ENCODE peak calls at places on chromosomes 7 and 10, in seven cellular contexts. J is colonic mucosa, X is HFF-Myc, Z is heart right ventricle, B is lower lobe of right lung, W is astrocyte of the cerebellum, O is choroid plexus epithelial cell. N is an unnamed sample.
A peak's percentile ranks its signal among the peaks of the same experiment; 100 is the strongest.

GRCh38 chr10:18079665-18080295 is 60.4 kb upstream of the CACNB2 start:
- DNase-seq in X (peak; percentile 10), O (peak; percentile 29), J (no peak), B (no peak), Z (no peak), W (no peak), N (peak; percentile 13)

GRCh38 chr7:123635551-123636359 is 19.9 kb upstream of the LMOD2 start:
- DNase-seq in O (peak; percentile 85), W (peak; percentile 28), B (no peak), Z (no peak), X (no peak), J (no peak), N (peak; percentile 63)

GRCh38 chr10:3237055-3237454 is 64.5 kb upstream of the PITRM1 start:
- DNase-seq in W (no peak), O (no peak), J (no peak), X (no peak), Z (no peak), B (no peak), N (no peak)

GRCh38 chr10:131579251-131580071 is 267.9 kb upstream of the TCERG1L start:
- DNase-seq in O (no peak), B (no peak), X (no peak), J (peak; percentile 8), Z (no peak), W (no peak), N (no peak)

GRCh38 chr7:659996-660395 is 66.5 kb upstream of the DNAAF5 start:
- DNase-seq in B (peak; percentile 15), X (no peak), O (no peak), Z (no peak), W (no peak), J (no peak), N (no peak)

GRCh38 chr7:87875151-87876039 is 765 bp downstream of the SLC25A40 start:
- DNase-seq in J (peak; percentile 19), W (no peak), B (no peak), X (no peak), Z (no peak), O (peak; percentile 6), N (peak; percentile 19)

GRCh38 chr10:35392482-35393230 is 56.3 kb downstream of the CCNY start:
- DNase-seq in J (no peak), W (no peak), X (no peak), Z (no peak), O (no peak), B (no peak), N (no peak)

GRCh38 chr10:37777056-37777455 is 80.4 kb downstream of the ZNF248 start:
- DNase-seq in J (no peak), B (no peak), X (no peak), W (no peak), O (no peak), Z (no peak), N (no peak)

GRCh38 chr7:94654764-94655561 is 970 bp downstream of the SGCE start:
- DNase-seq in O (peak; percentile 58), J (no peak), B (no peak), X (no peak), Z (peak; percentile 32), W (peak; percentile 80), N (peak; percentile 62)

GRCh38 chr10:84194424-84195043 is at the start of gene CDHR1:
- DNase-seq in O (no peak), X (no peak), Z (peak; percentile 17), J (peak; percentile 79), W (no peak), B (no peak), N (no peak)

GRCh38 chr10:113680172-113681111 is 730 bp downstream of the CASP7 start:
- DNase-seq in O (peak; percentile 45), W (no peak), B (peak; percentile 67), X (no peak), Z (peak; percentile 26), J (peak; percentile 80), N (peak; percentile 63)

GRCh38 chr10:30422981-30423654 is 10.9 kb upstream of the MAP3K8 start:
- DNase-seq in O (peak; percentile 86), X (no peak), W (no peak), B (peak; percentile 82), Z (no peak), J (peak; percentile 60), N (peak; percentile 95)

GRCh38 chr10:50577681-50578350 is 45.9 kb downstream of the SGMS1 start:
- DNase-seq in Z (peak; percentile 54), B (no peak), X (no peak), J (peak; percentile 49), W (no peak), O (peak; percentile 70), N (peak; percentile 50)

GRCh38 chr7:73507556-73507955 is 14.5 kb downstream of the BAZ1B start:
- DNase-seq in O (no peak), J (no peak), X (no peak), Z (no peak), W (no peak), B (no peak), N (no peak)

GRCh38 chr10:110323503-110323902 is 18.8 kb upstream of the SMNDC1 start:
- DNase-seq in B (no peak), X (no peak), J (no peak), W (no peak), O (peak; percentile 82), Z (no peak), N (peak; percentile 82)

GRCh38 chr7:121288894-121289293 is 39.9 kb upstream of the WNT16 start:
- DNase-seq in W (peak; percentile 87), Z (no peak), B (no peak), O (peak; percentile 94), X (no peak), J (no peak), N (peak; percentile 87)

GRCh38 chr10:42754155-42755027 is 28.2 kb upstream of the BMS1 start:
- DNase-seq in B (peak; percentile 53), Z (peak; percentile 21), X (no peak), J (no peak), O (peak; percentile 18), W (no peak), N (peak; percentile 27)

GRCh38 chr7:13016036-13016581 is 328.7 kb downstream of the ARL4A start:
- DNase-seq in W (no peak), B (no peak), Z (no peak), J (no peak), O (no peak), X (peak; percentile 11), N (peak; percentile 12)

GRCh38 chr7:148045521-148045920 is 545.0 kb upstream of the C7orf33 start:
- DNase-seq in O (no peak), Z (no peak), W (no peak), X (no peak), J (no peak), B (no peak), N (no peak)

GRCh38 chr7:98687331-98687863 is 70.3 kb downstream of the NPTX2 start:
- DNase-seq in J (no peak), B (no peak), O (no peak), X (no peak), W (no peak), Z (no peak), N (no peak)

GRCh38 chr7:5526190-5527037 is 102.8 kb upstream of the TNRC18 start:
- DNase-seq in W (no peak), O (peak; percentile 53), B (no peak), J (peak; percentile 57), Z (peak; percentile 34), X (no peak), N (no peak)

GRCh38 chr7:70833726-70834125 is 298.2 kb upstream of the GALNT17 start:
- DNase-seq in W (peak; percentile 95), B (no peak), Z (no peak), J (no peak), X (no peak), O (peak; percentile 57), N (no peak)

GRCh38 chr10:5165738-5166137 is 19.2 kb downstream of the AKR1C8 start:
- DNase-seq in B (no peak), Z (no peak), W (no peak), O (peak; percentile 30), X (no peak), J (no peak), N (peak; percentile 16)

GRCh38 chr10:100725041-100725440 is 20.3 kb upstream of the PAX2 start:
- DNase-seq in J (no peak), Z (no peak), X (no peak), W (no peak), B (no peak), O (peak; percentile 27), N (no peak)

GRCh38 chr10:125123363-125124113 is 36.8 kb downstream of the CTBP2 start:
- DNase-seq in X (no peak), B (peak; percentile 76), O (peak; percentile 94), J (peak; percentile 93), Z (peak; percentile 86), W (peak; percentile 71), N (peak; percentile 89)

GRCh38 chr7:106421181-106421762 is 136.5 kb upstream of the NAMPT start:
- DNase-seq in J (peak; percentile 58), Z (peak; percentile 65), B (peak; percentile 76), O (peak; percentile 98), X (peak; percentile 64), W (peak; percentile 92), N (peak; percentile 81)

GRCh38 chr10:9681655-9682054 is 1336.0 kb upstream of the CELF2 start:
- DNase-seq in B (no peak), Z (no peak), O (no peak), W (no peak), X (no peak), J (no peak), N (no peak)

GRCh38 chr7:45033261-45033930 is 33.4 kb downstream of the CCM2 start:
- DNase-seq in Z (no peak), W (peak; percentile 72), X (no peak), B (no peak), J (no peak), O (peak; percentile 11), N (no peak)

GRCh38 chr10:15486404-15486803 is 115.3 kb upstream of the FAM171A1 start:
- DNase-seq in J (no peak), O (peak; percentile 80), B (no peak), W (peak; percentile 53), X (no peak), Z (no peak), N (peak; percentile 46)

DNA sequence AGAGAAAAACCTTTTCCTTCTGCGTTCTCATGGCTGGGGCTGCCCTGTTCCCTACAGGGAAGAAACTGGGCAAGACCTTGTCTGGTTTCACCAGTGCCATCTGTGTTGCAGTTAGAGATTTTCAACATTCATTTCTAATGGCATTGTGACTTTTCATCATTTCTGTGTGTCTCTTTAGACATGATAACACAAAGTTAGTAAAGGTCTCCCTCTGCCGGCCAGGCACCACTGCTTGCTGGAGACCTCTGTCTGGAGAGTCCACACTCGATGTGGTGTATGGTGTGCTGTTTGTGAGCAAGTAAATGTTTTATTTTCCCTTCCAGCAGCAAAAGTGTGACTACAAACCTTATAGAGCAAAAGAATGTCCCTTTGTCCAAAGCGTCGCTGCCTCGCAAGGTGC is 213.5 kb downstream of the PAXIP1 start:
- DNase-seq in B (no peak), Z (no peak), X (no peak), W (no peak), O (no peak), J (no peak), N (no peak)
- TF ChIP-seq CTCF in B (no peak), Z (peak; percentile 28), X (no peak), W (peak; percentile 10), O (no peak), J (no peak), N (no peak)

GRCh38 chr7:33744293-33744692 is 161.0 kb upstream of the BMPER start:
- DNase-seq in W (no peak), B (no peak), O (peak; percentile 54), Z (no peak), J (no peak), X (no peak), N (peak; percentile 28)
- TF ChIP-seq CTCF in W (peak; percentile 12), B (no peak), O (peak; percentile 43), Z (peak; percentile 36), J (peak; percentile 47), X (peak; percentile 28), N (peak; percentile 39)

GRCh38 chr10:104339469-104340098 is 1.3 kb upstream of the ITPRIP start:
- DNase-seq in O (peak; percentile 85), B (no peak), Z (peak; percentile 90), X (no peak), J (peak; percentile 73), W (no peak), N (peak; percentile 85)
- TF ChIP-seq CTCF in O (no peak), B (no peak), Z (no peak), X (no peak), J (no peak), W (no peak), N (no peak)

GRCh38 chr10:27599546-27599945 is 95.4 kb downstream of the RAB18 start:
- DNase-seq in O (no peak), W (no peak), J (no peak), B (no peak), Z (no peak), X (no peak), N (no peak)
- TF ChIP-seq CTCF in O (no peak), W (no peak), J (no peak), B (no peak), Z (no peak), X (no peak), N (no peak)

N was measured in fibroblast of villous mesenchyme.